ENCODE peak calls at places on chromosomes 2 and 18, in four cellular contexts. U is anterior cingulate cortex, P is NCI-H510A treated with DMSO at 0.1 percent for 48 hours, M is HEK293T. A is an unnamed sample.

GRCh38 chr2:113818382-113818951 is 62.0 kb upstream of the SLC35F5 start:
- DNase-seq in M (peak; percentile 39), P (peak; percentile 37), U (no peak), A (no peak)

GRCh38 chr2:43852196-43852730 is 13.5 kb downstream of the ABCG8 start:
- DNase-seq in P (no peak), M (peak; percentile 1), U (no peak), A (no peak)

GRCh38 chr2:61471905-61472805 is 1.3 kb upstream of the USP34 start:
- DNase-seq in U (no peak), P (peak; percentile 57), M (no peak), A (peak; percentile 78)

GRCh38 chr2:119749405-119750066 is 10.2 kb upstream of the PTPN4 start:
- DNase-seq in M (no peak), U (no peak), P (no peak), A (no peak)

GRCh38 chr2:18900691-18901113 is 311.3 kb upstream of the NT5C1B start:
- DNase-seq in P (no peak), M (no peak), U (no peak), A (no peak)

GRCh38 chr18:8800445-8800844 is 95.1 kb downstream of the MTCL1 start:
- DNase-seq in U (no peak), M (no peak), P (no peak), A (no peak)

GRCh38 chr2:37713258-37713700 is 41.8 kb upstream of the CDC42EP3 start:
- DNase-seq in M (no peak), U (no peak), P (no peak), A (no peak)

GRCh38 chr18:5879479-5879882 is 15.8 kb downstream of the TMEM200C start:
- DNase-seq in M (peak; percentile 11), P (peak; percentile 58), U (no peak), A (peak; percentile 7)

GRCh38 chr18:76394780-76395476 is 100.1 kb downstream of the ZNF516 start:
- DNase-seq in M (no peak), U (no peak), P (no peak), A (peak; percentile 33)

A was measured in erythroblast.